ENCODE peak calls at places on chromosome 5, in seven cellular contexts. R, G, V, H, Q, W and J are unnamed samples.

GRCh38 chr5:137461636-137462596 is 37.2 kb downstream of the SPOCK1 start:
- DNase-seq in R (no peak), G (no peak), V (no peak), H (no peak), Q (no peak), W (no peak), J (no peak)

GRCh38 chr5:74516217-74516636 is 124.3 kb downstream of the ENC1 start:
- DNase-seq in R (no peak), G (peak), V (no peak), H (no peak), Q (no peak), W (peak), J (no peak)

GRCh38 chr5:3619584-3619983 is 24.0 kb downstream of the IRX1 start:
- DNase-seq in R (no peak), G (no peak), V (no peak), H (no peak), Q (no peak), W (no peak), J (no peak)

GRCh38 chr5:81391-82021 is 10.5 kb upstream of the PLEKHG4B start:
- DNase-seq in R (no peak), G (no peak), V (no peak), H (no peak), Q (no peak), W (no peak), J (no peak)

GRCh38 chr5:91378683-91379601 is 4.2 kb downstream of the ARRDC3 start:
- DNase-seq in R (no peak), G (no peak), V (no peak), H (no peak), Q (no peak), W (no peak), J (no peak)

GRCh38 chr5:82257729-82258128 is 20.4 kb downstream of the RPS23 start:
- DNase-seq in R (no peak), G (no peak), V (no peak), H (no peak), Q (no peak), W (no peak), J (no peak)

GRCh38 chr5:91591076-91591475 is 208.0 kb upstream of the ARRDC3 start:
- DNase-seq in R (peak), G (no peak), V (no peak), H (no peak), Q (no peak), W (peak), J (no peak)

GRCh38 chr5:310941-311434 is 10.5 kb upstream of the AHRR start:
- DNase-seq in R (no peak), G (no peak), V (no peak), H (peak), Q (no peak), W (peak), J (peak)

GRCh38 chr5:135951807-135952206 is 3.0 kb downstream of the LECT2 start:
- DNase-seq in R (no peak), G (no peak), V (no peak), H (no peak), Q (no peak), W (no peak), J (no peak)

GRCh38 chr5:1751026-1751863 is 48.4 kb downstream of the MRPL36 start:
- DNase-seq in R (no peak), G (no peak), V (no peak), H (no peak), Q (no peak), W (no peak), J (no peak)

GRCh38 chr5:83209963-83210362 is 132.6 kb downstream of the XRCC4 start:
- DNase-seq in R (no peak), G (no peak), V (no peak), H (no peak), Q (no peak), W (peak), J (no peak)

GRCh38 chr5:68027519-68027918 is 188.0 kb upstream of the PIK3R1 start:
- DNase-seq in R (no peak), G (no peak), V (no peak), H (no peak), Q (no peak), W (peak), J (no peak)

GRCh38 chr5:178483620-178484019 is 106.6 kb downstream of the COL23A1 start:
- DNase-seq in R (no peak), G (no peak), V (no peak), H (no peak), Q (peak), W (no peak), J (no peak)

GRCh38 chr5:17379188-17379951 is 118.7 kb upstream of the TAF11L2 start:
- DNase-seq in R (peak), G (no peak), V (no peak), H (no peak), Q (no peak), W (peak), J (no peak)

GRCh38 chr5:123868267-123868666 is 356.3 kb downstream of the CSNK1G3 start:
- DNase-seq in R (no peak), G (no peak), V (no peak), H (no peak), Q (no peak), W (no peak), J (no peak)

GRCh38 chr5:2579126-2579525 is 172.4 kb downstream of the IRX2 start:
- DNase-seq in R (no peak), G (no peak), V (no peak), H (no peak), Q (no peak), W (no peak), J (no peak)

GRCh38 chr5:3661755-3662296 is 66.2 kb downstream of the IRX1 start:
- DNase-seq in R (no peak), G (no peak), V (no peak), H (no peak), Q (no peak), W (no peak), J (no peak)

GRCh38 chr5:150640311-150641005 is at the start of gene SYNPO:
- DNase-seq in R (peak), G (peak), V (peak), H (peak), Q (peak), W (peak), J (peak)

GRCh38 chr5:96823900-96824351 is 16.2 kb upstream of the ERAP1 start:
- DNase-seq in R (peak), G (peak), V (peak), H (no peak), Q (no peak), W (peak), J (peak)

GRCh38 chr5:145903113-145903512 is 30.3 kb upstream of the GRXCR2 start:
- DNase-seq in R (no peak), G (no peak), V (no peak), H (no peak), Q (no peak), W (no peak), J (no peak)

GRCh38 chr5:39765381-39765780 is 340.6 kb upstream of the DAB2 start:
- DNase-seq in R (no peak), G (no peak), V (no peak), H (no peak), Q (no peak), W (peak), J (no peak)

GRCh38 chr5:59099270-59099994 is 516.6 kb downstream of the RAB3C start:
- DNase-seq in R (peak), G (peak), V (peak), H (no peak), Q (no peak), W (peak), J (peak)

GRCh38 chr5:56358046-56358445 is 124.9 kb upstream of the ANKRD55 start:
- DNase-seq in R (no peak), G (no peak), V (no peak), H (no peak), Q (no peak), W (no peak), J (no peak)

GRCh38 chr5:80837679-80838078 is 122.5 kb upstream of the RASGRF2 start:
- DNase-seq in R (no peak), G (no peak), V (no peak), H (no peak), Q (no peak), W (no peak), J (no peak)

GRCh38 chr5:96649251-96649937 is 12.8 kb upstream of the CAST start:
- DNase-seq in R (no peak), G (no peak), V (no peak), H (no peak), Q (no peak), W (peak), J (no peak)

GRCh38 chr5:128537999-128538248 is at the start of gene FBN2:
- DNase-seq in R (no peak), G (no peak), V (no peak), H (no peak), Q (no peak), W (no peak), J (no peak)

GRCh38 chr5:98905857-98906688 is 22.7 kb downstream of the CHD1 start:
- DNase-seq in R (peak), G (peak), V (peak), H (no peak), Q (no peak), W (peak), J (no peak)

GRCh38 chr5:16492398-16493175 is 27.0 kb upstream of the ZNF622 start:
- DNase-seq in R (peak), G (peak), V (peak), H (peak), Q (no peak), W (peak), J (peak)

GRCh38 chr5:77643654-77644404 is 5.3 kb upstream of the OTP start:
- DNase-seq in R (no peak), G (no peak), V (no peak), H (no peak), Q (no peak), W (no peak), J (no peak)

GRCh38 chr5:65032250-65032649 is 263.5 kb downstream of the CWC27 start:
- DNase-seq in R (no peak), G (peak), V (no peak), H (no peak), Q (no peak), W (peak), J (no peak)

GRCh38 chr5:135149956-135150723 is 116.1 kb upstream of the PITX1 start:
- DNase-seq in R (no peak), G (no peak), V (no peak), H (no peak), Q (no peak), W (no peak), J (no peak)

GRCh38 chr5:29321591-29321990 is 1871.9 kb upstream of the CDH6 start:
- DNase-seq in R (no peak), G (no peak), V (no peak), H (no peak), Q (no peak), W (no peak), J (no peak)

GRCh38 chr5:144042157-144042556 is 128.3 kb downstream of the YIPF5 start:
- DNase-seq in R (no peak), G (no peak), V (no peak), H (no peak), Q (no peak), W (no peak), J (no peak)
- TF ChIP-seq CTCF in R (no peak), G (no peak), V (no peak), H (no peak), Q (no peak), W (no peak), J (no peak)

GRCh38 chr5:52562473-52562872 is 225.2 kb upstream of the ITGA1 start:
- DNase-seq in R (no peak), G (no peak), V (no peak), H (no peak), Q (no peak), W (no peak), J (no peak)

GRCh38 chr5:52564594-52564993 is 223.1 kb upstream of the ITGA1 start:
- DNase-seq in R (no peak), G (no peak), V (no peak), H (no peak), Q (no peak), W (no peak), J (no peak)

GRCh38 chr5:52560366-52560765 is 227.3 kb upstream of the ITGA1 start:
- DNase-seq in R (peak), G (peak), V (peak), H (no peak), Q (no peak), W (peak), J (no peak)
- TF ChIP-seq CTCF in R (peak), G (no peak), V (no peak), H (no peak), Q (peak), W (no peak), J (peak)

GRCh38 chr5:36267905-36268304 is 26.2 kb upstream of the NADK2 start:
- DNase-seq in R (no peak), G (no peak), V (no peak), H (no peak), Q (no peak), W (no peak), J (no peak)

GRCh38 chr5:36270175-36270574 is 28.4 kb upstream of the NADK2 start:
- DNase-seq in R (no peak), G (no peak), V (no peak), H (no peak), Q (no peak), W (no peak), J (no peak)

GRCh38 chr5:36272136-36272665 is 29.5 kb downstream of the RANBP3L start:
- DNase-seq in R (no peak), G (no peak), V (no peak), H (no peak), Q (no peak), W (no peak), J (no peak)

GRCh38 chr5:36273809-36274526 is 27.7 kb downstream of the RANBP3L start:
- DNase-seq in R (no peak), G (no peak), V (no peak), H (no peak), Q (no peak), W (no peak), J (no peak)

GRCh38 chr5:36269479-36269878 is 27.8 kb upstream of the NADK2 start:
- DNase-seq in R (no peak), G (no peak), V (no peak), H (no peak), Q (no peak), W (no peak), J (no peak)
- TF ChIP-seq CTCF in R (no peak), G (no peak), V (no peak), H (no peak), Q (no peak), W (no peak), J (no peak)

DNA sequence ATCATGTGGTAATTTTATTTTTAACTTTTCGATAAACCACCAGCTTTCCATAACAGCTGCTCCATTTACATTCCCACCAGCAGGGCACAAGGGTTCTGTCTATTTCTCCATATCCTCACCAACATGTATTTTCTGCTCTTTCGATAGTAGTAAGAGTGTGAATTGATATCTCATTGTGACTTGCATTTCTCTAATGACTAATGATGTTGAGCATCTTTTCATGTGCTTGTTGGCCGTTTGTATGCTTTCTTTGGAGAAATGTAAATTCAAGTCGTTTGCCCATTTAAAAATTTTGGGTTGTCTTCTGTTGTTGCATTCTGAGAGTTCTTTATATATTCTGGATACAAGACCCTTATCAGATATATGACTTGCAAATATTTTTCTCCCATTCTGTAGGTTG is 45.9 kb downstream of the PSD2 start:
- DNase-seq in R (no peak), G (no peak), V (no peak), H (no peak), Q (no peak), W (no peak), J (no peak)
- TF ChIP-seq CTCF in R (no peak), G (no peak), V (no peak), H (no peak), Q (no peak), W (peak), J (no peak)

DNA sequence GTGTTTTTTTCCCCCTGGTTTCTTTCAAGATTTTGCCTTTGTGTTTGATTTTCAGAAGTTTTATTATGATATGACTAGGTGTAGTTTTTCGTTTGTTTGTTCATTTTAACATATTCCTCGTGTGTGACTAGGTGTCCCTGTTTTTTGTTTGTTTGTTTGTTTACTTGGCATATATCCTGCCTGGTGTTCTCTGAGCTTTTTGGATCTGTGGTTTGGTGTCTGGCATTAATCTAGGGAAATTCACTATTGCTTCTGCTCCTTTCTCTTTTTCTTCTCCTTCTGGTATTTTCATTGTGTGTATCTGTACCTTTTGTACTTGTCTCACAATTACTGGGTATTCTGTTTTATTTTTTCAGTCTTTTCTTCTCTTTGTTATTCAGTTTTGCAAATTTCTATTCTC is 16.2 kb upstream of the ADAM19 start:
- DNase-seq in R (no peak), G (no peak), V (no peak), H (no peak), Q (no peak), W (no peak), J (no peak)
- TF ChIP-seq CTCF in R (no peak), G (no peak), V (no peak), H (no peak), Q (no peak), W (no peak), J (no peak)

DNA sequence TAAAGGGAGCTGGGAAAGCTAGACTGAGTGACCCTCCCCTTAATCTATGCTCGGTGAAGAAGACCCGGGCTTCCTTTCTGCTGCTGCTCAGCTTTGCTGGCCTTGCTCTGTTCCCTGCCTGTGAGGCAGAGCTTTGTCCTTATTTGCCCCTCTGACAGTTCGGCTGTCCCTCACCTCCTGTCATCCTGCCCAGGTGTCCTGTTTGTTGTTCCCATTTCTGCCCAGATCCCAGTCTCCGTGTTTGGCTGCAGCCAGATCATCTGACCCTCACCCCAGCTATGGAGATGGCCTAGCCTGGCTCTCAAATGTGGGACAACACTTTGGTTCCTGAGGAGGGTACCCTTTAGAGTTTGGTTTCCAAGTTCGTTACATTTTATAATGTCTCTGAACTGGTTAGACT is 20.2 kb downstream of the OTULIN start:
- DNase-seq in R (no peak), G (no peak), V (no peak), H (no peak), Q (no peak), W (no peak), J (no peak)
- TF ChIP-seq CTCF in R (no peak), G (no peak), V (no peak), H (no peak), Q (no peak), W (no peak), J (no peak)

GRCh38 chr5:140642718-140643117 is 3.5 kb downstream of the TMCO6 start:
- DNase-seq in R (no peak), G (no peak), V (no peak), H (no peak), Q (no peak), W (peak), J (no peak)
- TF ChIP-seq CTCF in R (no peak), G (no peak), V (no peak), H (no peak), Q (no peak), W (no peak), J (no peak)

GRCh38 chr5:149453618-149454415 is 74.7 kb upstream of the IL17B start:
- DNase-seq in R (no peak), G (no peak), V (no peak), H (no peak), Q (no peak), W (no peak), J (no peak)

GRCh38 chr5:149455889-149456409 is 76.9 kb upstream of the IL17B start:
- DNase-seq in R (peak), G (no peak), V (no peak), H (peak), Q (no peak), W (peak), J (no peak)

GRCh38 chr5:149452007-149452664 is 73.0 kb upstream of the IL17B start:
- DNase-seq in R (no peak), G (no peak), V (no peak), H (no peak), Q (peak), W (peak), J (peak)

GRCh38 chr5:149450199-149450598 is 71.1 kb upstream of the IL17B start:
- DNase-seq in R (no peak), G (no peak), V (no peak), H (peak), Q (no peak), W (peak), J (no peak)

DNA sequence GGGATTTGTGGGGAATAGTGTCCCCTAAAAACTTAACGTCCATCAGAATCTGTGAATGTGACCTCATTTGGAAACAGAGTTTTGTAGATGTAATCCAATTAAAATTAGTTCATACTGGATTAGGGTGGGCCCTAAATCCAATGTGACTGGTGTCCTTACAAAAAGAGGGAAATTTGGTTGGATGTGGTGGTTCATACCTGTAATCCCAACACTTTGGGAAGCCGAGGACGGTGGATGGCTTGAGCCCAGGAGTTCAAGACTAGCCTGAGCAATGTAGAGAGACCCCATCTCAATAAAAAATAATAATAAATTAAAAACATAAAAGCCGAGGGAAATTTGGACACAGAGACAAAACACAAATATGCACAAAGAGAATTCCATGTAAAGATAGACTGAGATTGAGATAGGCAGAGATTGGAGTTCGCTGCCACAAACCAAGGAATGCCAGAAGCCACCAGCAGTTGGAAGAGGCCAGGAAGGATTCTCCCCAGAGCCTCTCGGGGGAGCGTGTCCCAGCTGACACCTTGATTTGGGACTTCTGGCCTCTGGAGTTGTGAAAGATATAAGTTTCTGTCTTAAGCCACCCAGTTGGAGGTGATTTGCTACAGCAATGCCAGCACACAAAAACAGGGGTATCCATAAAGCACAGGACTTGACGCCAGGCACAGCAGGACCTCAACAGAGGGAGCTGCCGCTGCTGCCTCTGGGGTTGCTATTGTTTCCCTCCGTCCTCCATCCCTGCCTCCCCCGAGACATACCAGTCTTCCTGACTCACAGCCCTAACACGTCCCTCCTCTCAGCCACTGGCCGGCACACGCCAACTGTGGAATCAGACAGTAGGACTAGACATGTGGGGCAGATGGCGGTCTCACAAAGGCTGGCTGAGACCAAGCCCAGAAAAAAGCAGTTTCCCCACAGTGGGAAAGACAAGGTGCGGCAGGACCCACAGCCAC is 73.8 kb upstream of the IL17B start:
- DNase-seq in R (peak), G (peak), V (peak), H (peak), Q (no peak), W (peak), J (peak)
- TF ChIP-seq CTCF in R (no peak), G (peak), V (no peak), H (no peak), Q (no peak), W (no peak), J (no peak)